ENCODE peak calls at places on chromosomes 3 and 15, in ten cellular contexts. O is ascending aorta, P is tibial artery, C is iPS DF 6.9, Y is tibial nerve, L is mucosa of descending colon, M is lung, N is neural progenitor cell, I is PC-9, E is A549. X is an unnamed sample.
A peak's percentile ranks its signal among the peaks of the same experiment; 100 is the strongest.

GRCh38 chr3:191333481-191333880 is 3.2 kb upstream of the UTS2B start:
- DNase-seq in L (no peak), M (no peak), C (no peak), O (no peak), N (no peak), E (no peak), I (no peak), Y (no peak), P (no peak), X (no peak)

GRCh38 chr15:80568298-80568697 is 126.8 kb upstream of the ABHD17C start:
- DNase-seq in E (no peak), C (no peak), P (no peak), Y (no peak), M (no peak), L (no peak), O (no peak), N (no peak), I (no peak), X (no peak)

GRCh38 chr15:56243117-56243773 is 434 bp downstream of the RFX7 start:
- DNase-seq in Y (no peak), P (peak; percentile 67), C (no peak), N (peak; percentile 77), L (peak; percentile 70), E (peak; percentile 67), M (peak; percentile 35), O (peak; percentile 70), I (peak; percentile 30), X (peak; percentile 57)

GRCh38 chr3:45007091-45007490 is 19.0 kb upstream of the CLEC3B start:
- DNase-seq in O (no peak), M (no peak), I (no peak), L (no peak), C (no peak), N (no peak), E (no peak), P (no peak), Y (no peak), X (no peak)

GRCh38 chr3:139975592-139976360 is 40.8 kb downstream of the CLSTN2 start:
- DNase-seq in Y (no peak), P (no peak), N (no peak), O (no peak), C (no peak), L (no peak), I (no peak), E (no peak), M (no peak), X (no peak)

GRCh38 chr15:31080618-31081017 is 20.9 kb downstream of the TRPM1 start:
- DNase-seq in Y (no peak), C (no peak), L (no peak), M (no peak), E (peak; percentile 54), N (peak; percentile 94), O (no peak), P (no peak), I (no peak), X (no peak)

GRCh38 chr3:36149447-36149865 is 230.8 kb upstream of the STAC start:
- DNase-seq in N (no peak), C (no peak), L (no peak), Y (no peak), M (no peak), E (no peak), O (no peak), I (peak; percentile 46), P (no peak), X (no peak)

GRCh38 chr15:44325568-44325967 is 37.0 kb downstream of the GOLM2 start:
- DNase-seq in E (no peak), O (no peak), Y (no peak), L (no peak), I (no peak), N (peak; percentile 65), C (peak; percentile 27), M (no peak), P (no peak), X (no peak)

GRCh38 chr15:25930931-25931330 is 67.8 kb upstream of the ATP10A start:
- DNase-seq in O (no peak), N (no peak), M (no peak), C (no peak), P (no peak), L (no peak), Y (no peak), E (no peak), I (no peak), X (no peak)

GRCh38 chr15:85545185-85545584 is 164.8 kb downstream of the AKAP13 start:
- DNase-seq in L (no peak), Y (no peak), O (no peak), E (no peak), M (no peak), C (no peak), P (no peak), I (no peak), N (no peak), X (no peak)

GRCh38 chr3:52483577-52484495 is 11.3 kb upstream of the STAB1 start:
- DNase-seq in N (no peak), E (no peak), P (no peak), O (no peak), L (no peak), Y (no peak), M (no peak), C (no peak), I (no peak), X (no peak)

GRCh38 chr3:40858364-40859115 is 333.8 kb downstream of the ZNF621 start:
- DNase-seq in N (no peak), I (no peak), L (no peak), O (no peak), C (no peak), M (no peak), Y (no peak), E (no peak), P (no peak), X (no peak)

GRCh38 chr15:79629687-79630086 is 197.6 kb downstream of the MINAR1 start:
- DNase-seq in O (no peak), C (no peak), I (no peak), L (no peak), M (no peak), P (no peak), N (no peak), E (no peak), Y (no peak), X (no peak)

GRCh38 chr3:111831840-111832239 is 27.2 kb upstream of the PHLDB2 start:
- DNase-seq in O (no peak), L (no peak), M (no peak), Y (no peak), P (no peak), C (no peak), N (no peak), I (no peak), E (no peak), X (no peak)

GRCh38 chr3:111838133-111838532 is 20.9 kb upstream of the PHLDB2 start:
- DNase-seq in E (no peak), C (no peak), Y (no peak), P (no peak), O (no peak), N (no peak), L (no peak), I (no peak), M (no peak), X (no peak)

DNA sequence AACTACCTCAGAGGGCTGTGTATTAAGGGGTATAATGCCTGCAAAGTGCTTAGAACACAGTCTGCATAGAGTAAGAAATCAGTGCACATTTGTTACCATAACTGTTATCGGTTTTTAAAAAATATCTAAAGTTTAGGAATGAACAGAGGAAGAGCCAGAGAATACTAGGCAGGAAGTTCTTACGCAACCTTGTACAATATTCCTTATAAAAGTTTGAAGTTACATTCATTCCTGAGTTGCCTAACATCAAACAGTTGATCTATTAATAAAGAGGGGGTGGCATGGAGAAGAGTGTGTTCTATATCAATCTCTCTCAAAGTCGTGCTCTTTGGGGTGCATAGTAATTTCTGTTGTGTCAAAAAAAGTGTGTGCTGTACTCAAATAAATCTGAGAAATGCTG is 22.0 kb upstream of the PHLDB2 start:
- DNase-seq in Y (no peak), N (no peak), L (no peak), I (no peak), E (no peak), P (no peak), M (no peak), O (no peak), C (no peak), X (no peak)
- H3K4me1 ChIP-seq in Y (no peaks in the 10 kb centered on the region), N (no peaks in the 10 kb centered on the region), L (no peaks in the 10 kb centered on the region), I (no peaks in the 10 kb centered on the region), E (peaks cover 9% of the 10 kb centered on the region), P (no peaks in the 10 kb centered on the region), M (no peaks in the 10 kb centered on the region), O (no peaks in the 10 kb centered on the region), C (no peaks in the 10 kb centered on the region), X (no peaks in the 10 kb centered on the region)

DNA sequence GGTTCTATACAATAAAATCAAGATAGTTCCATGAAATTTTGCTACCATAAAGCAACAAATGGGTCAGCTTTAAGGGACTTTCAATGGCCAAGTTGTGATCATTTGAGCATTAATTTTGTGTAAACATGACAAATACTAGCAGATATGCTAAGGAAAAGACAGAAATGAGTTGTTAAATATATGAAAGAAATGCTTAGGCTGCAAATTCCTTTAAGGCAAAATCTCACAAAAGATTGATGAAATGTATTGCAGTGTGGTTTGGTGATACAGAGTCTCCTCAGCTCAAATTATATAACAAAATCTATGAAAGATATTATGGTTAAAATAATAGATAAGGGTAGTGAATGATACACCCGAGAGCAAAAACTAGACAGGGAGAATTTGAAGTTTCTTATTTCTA is 377.2 kb downstream of the RAP2B start:
- DNase-seq in P (no peak), Y (no peak), L (no peak), E (no peak), O (no peak), M (no peak), N (no peak), C (no peak), I (no peak), X (no peak)
- H3K4me1 ChIP-seq in P (no peaks in the 10 kb centered on the region), Y (no peaks in the 10 kb centered on the region), L (no peaks in the 10 kb centered on the region), E (no peaks in the 10 kb centered on the region), O (no peaks in the 10 kb centered on the region), M (no peaks in the 10 kb centered on the region), N (no peaks in the 10 kb centered on the region), C (no peaks in the 10 kb centered on the region), I (no peaks in the 10 kb centered on the region), X (no peaks in the 10 kb centered on the region)

DNA sequence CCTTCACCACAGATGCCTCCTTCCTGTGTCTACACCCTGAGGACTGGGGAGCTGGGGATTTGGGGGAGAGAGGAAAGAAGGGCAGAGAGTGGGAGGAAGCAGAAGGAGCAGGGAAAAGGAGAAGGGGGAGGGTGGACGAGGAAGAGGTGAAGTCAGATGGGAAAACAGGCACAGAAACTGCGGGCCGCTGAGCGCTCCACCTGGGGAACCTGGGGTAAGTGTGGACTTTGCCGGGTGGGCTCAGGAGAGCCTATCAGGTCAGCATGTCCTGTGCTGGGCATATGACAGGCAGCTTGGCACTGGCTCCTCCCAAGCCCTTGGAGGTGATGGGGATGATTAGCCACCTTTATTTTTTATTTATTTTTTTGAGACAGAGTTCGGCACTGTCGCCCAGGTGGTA is 62.6 kb downstream of the CORO2B start:
- DNase-seq in O (no peak), C (no peak), M (no peak), I (no peak), Y (no peak), L (no peak), P (peak; percentile 50), E (no peak), N (no peak), X (no peak)
- H3K4me1 ChIP-seq in O (peaks cover 10% of the 10 kb centered on the region), C (peaks cover 2% of the 10 kb centered on the region), M (peaks cover 4% of the 10 kb centered on the region), I (peaks cover 15% of the 10 kb centered on the region), Y (peaks cover 53% of the 10 kb centered on the region), L (no peaks in the 10 kb centered on the region), P (peaks cover 18% of the 10 kb centered on the region), E (peaks cover 29% of the 10 kb centered on the region), N (peaks cover 5% of the 10 kb centered on the region), X (no peaks in the 10 kb centered on the region)

GRCh38 chr3:75341324-75342067 is 322.6 kb upstream of the FRG2C start:
- DNase-seq in C (no peak), P (no peak), I (no peak), E (no peak), M (no peak), L (no peak), N (peak; percentile 28), O (no peak), Y (no peak), X (no peak)
- H3K4me1 ChIP-seq in C (no peaks in the 10 kb centered on the region), P (peaks cover 13% of the 10 kb centered on the region), I (no peaks in the 10 kb centered on the region), E (no peaks in the 10 kb centered on the region), M (no peaks in the 10 kb centered on the region), L (no peaks in the 10 kb centered on the region), N (peaks cover 5% of the 10 kb centered on the region), O (peaks cover 10% of the 10 kb centered on the region), Y (peaks cover 3% of the 10 kb centered on the region), X (no peaks in the 10 kb centered on the region)

X was measured in Peyer's patch.